ENCODE peak calls at places on chromosomes 11 and 22, in six cellular contexts. One of them, this sample, is unnamed.

GRCh38 chr11:48054994-48055291 is 74.6 kb downstream of the PTPRJ start:
- DNase-seq in epithelial cell of esophagus: no peak
- DNase-seq in OCI-LY7: no peak
- DNase-seq in cardiac muscle cell: no peak
- DNase-seq in pancreas: no peak
- DNase-seq in HFF-Myc: no peak
- DNase-seq in this sample: no peak

GRCh38 chr11:47160753-47161133 is 15.9 kb downstream of the ARFGAP2 start:
- DNase-seq in HFF-Myc: no peak
- DNase-seq in cardiac muscle cell: no peak
- DNase-seq in pancreas: no peak
- DNase-seq in epithelial cell of esophagus: no peak
- DNase-seq in OCI-LY7: no peak
- DNase-seq in this sample: no peak

GRCh38 chr11:47536925-47537324 is 16.0 kb downstream of the CELF1 start:
- DNase-seq in HFF-Myc: no peak
- DNase-seq in epithelial cell of esophagus: no peak
- DNase-seq in OCI-LY7: no peak
- DNase-seq in cardiac muscle cell: no peak
- DNase-seq in pancreas: no peak
- DNase-seq in this sample: no peak

GRCh38 chr11:98940913-98941312 is 79.8 kb upstream of the CNTN5 start:
- DNase-seq in OCI-LY7: no peak
- DNase-seq in pancreas: no peak
- DNase-seq in cardiac muscle cell: no peak
- DNase-seq in epithelial cell of esophagus: peak; percentile 78
- DNase-seq in HFF-Myc: no peak
- DNase-seq in this sample: no peak

GRCh38 chr11:95477981-95478380 is 247.0 kb upstream of the SESN3 start:
- DNase-seq in epithelial cell of esophagus: peak; percentile 58
- DNase-seq in cardiac muscle cell: no peak
- DNase-seq in OCI-LY7: no peak
- DNase-seq in HFF-Myc: no peak
- DNase-seq in pancreas: no peak
- DNase-seq in this sample: no peak

GRCh38 chr11:21511835-21512440 is 680.9 kb upstream of the ANO5 start:
- DNase-seq in OCI-LY7: peak; percentile 39
- DNase-seq in pancreas: peak; percentile 67
- DNase-seq in cardiac muscle cell: peak; percentile 44
- DNase-seq in HFF-Myc: no peak
- DNase-seq in epithelial cell of esophagus: peak; percentile 87
- DNase-seq in this sample: peak; percentile 72

GRCh38 chr11:9753031-9753430 is 89.2 kb downstream of the SWAP70 start:
- DNase-seq in pancreas: no peak
- DNase-seq in OCI-LY7: no peak
- DNase-seq in HFF-Myc: no peak
- DNase-seq in epithelial cell of esophagus: peak; percentile 74
- DNase-seq in cardiac muscle cell: peak; percentile 48
- DNase-seq in this sample: no peak

GRCh38 chr11:56885182-56885581 is 103.5 kb upstream of the OR5AK2 start:
- DNase-seq in pancreas: peak; percentile 44
- DNase-seq in cardiac muscle cell: no peak
- DNase-seq in OCI-LY7: no peak
- DNase-seq in epithelial cell of esophagus: peak; percentile 51
- DNase-seq in HFF-Myc: no peak
- DNase-seq in this sample: no peak

GRCh38 chr11:57303990-57304579 is 20.7 kb downstream of the TNKS1BP1 start:
- DNase-seq in OCI-LY7: no peak
- DNase-seq in pancreas: peak; percentile 37
- DNase-seq in cardiac muscle cell: peak; percentile 50
- DNase-seq in epithelial cell of esophagus: peak; percentile 92
- DNase-seq in HFF-Myc: no peak
- DNase-seq in this sample: no peak

GRCh38 chr22:37816543-37817180 is 6.5 kb upstream of the GALR3 start:
- DNase-seq in pancreas: no peak
- DNase-seq in HFF-Myc: no peak
- DNase-seq in epithelial cell of esophagus: no peak
- DNase-seq in OCI-LY7: no peak
- DNase-seq in cardiac muscle cell: no peak
- DNase-seq in this sample: no peak

GRCh38 chr11:16240687-16241086 is 115.7 kb downstream of the SOX6 start:
- DNase-seq in cardiac muscle cell: no peak
- DNase-seq in OCI-LY7: no peak
- DNase-seq in HFF-Myc: no peak
- DNase-seq in pancreas: no peak
- DNase-seq in epithelial cell of esophagus: no peak
- DNase-seq in this sample: no peak

GRCh38 chr11:46389450-46390330 is 1.9 kb downstream of the CHRM4 start:
- DNase-seq in OCI-LY7: peak; percentile 64
- DNase-seq in epithelial cell of esophagus: peak; percentile 72
- DNase-seq in pancreas: peak; percentile 74
- DNase-seq in HFF-Myc: no peak
- DNase-seq in cardiac muscle cell: peak; percentile 72
- DNase-seq in this sample: peak; percentile 53

GRCh38 chr11:68003846-68004550 is at the start of gene UNC93B1:
- DNase-seq in epithelial cell of esophagus: peak; percentile 81
- DNase-seq in OCI-LY7: peak; percentile 90
- DNase-seq in cardiac muscle cell: peak; percentile 86
- DNase-seq in pancreas: peak; percentile 91
- DNase-seq in HFF-Myc: no peak
- DNase-seq in this sample: peak; percentile 96

GRCh38 chr11:69449320-69450063 is 32.0 kb upstream of the LINC01488 start:
- DNase-seq in cardiac muscle cell: peak; percentile 68
- DNase-seq in HFF-Myc: peak; percentile 52
- DNase-seq in epithelial cell of esophagus: no peak
- DNase-seq in pancreas: no peak
- DNase-seq in OCI-LY7: no peak
- DNase-seq in this sample: no peak

GRCh38 chr22:30310881-30311771 is 15.6 kb downstream of the TBC1D10A start:
- DNase-seq in cardiac muscle cell: peak; percentile 75
- DNase-seq in OCI-LY7: no peak
- DNase-seq in pancreas: peak; percentile 84
- DNase-seq in HFF-Myc: no peak
- DNase-seq in epithelial cell of esophagus: no peak
- DNase-seq in this sample: no peak

GRCh38 chr22:25404556-25404922 is 159.9 kb upstream of the GRK3 start:
- DNase-seq in OCI-LY7: no peak
- DNase-seq in epithelial cell of esophagus: no peak
- DNase-seq in cardiac muscle cell: no peak
- DNase-seq in HFF-Myc: no peak
- DNase-seq in pancreas: peak; percentile 37
- DNase-seq in this sample: peak; percentile 10

GRCh38 chr11:128524172-128524571 is 63.2 kb downstream of the ETS1 start:
- DNase-seq in OCI-LY7: no peak
- DNase-seq in HFF-Myc: no peak
- DNase-seq in pancreas: no peak
- DNase-seq in cardiac muscle cell: peak; percentile 65
- DNase-seq in epithelial cell of esophagus: no peak
- DNase-seq in this sample: no peak

GRCh38 chr11:9280655-9281301 is 15.6 kb upstream of the DENND5A start:
- DNase-seq in cardiac muscle cell: peak; percentile 78
- DNase-seq in OCI-LY7: peak; percentile 43
- DNase-seq in pancreas: no peak
- DNase-seq in epithelial cell of esophagus: peak; percentile 50
- DNase-seq in HFF-Myc: no peak
- DNase-seq in this sample: peak; percentile 92

GRCh38 chr11:123549901-123550619 is 104.4 kb downstream of the SCN3B start:
- DNase-seq in HFF-Myc: no peak
- DNase-seq in cardiac muscle cell: no peak
- DNase-seq in OCI-LY7: no peak
- DNase-seq in epithelial cell of esophagus: peak; percentile 13
- DNase-seq in pancreas: no peak
- DNase-seq in this sample: no peak

DNA sequence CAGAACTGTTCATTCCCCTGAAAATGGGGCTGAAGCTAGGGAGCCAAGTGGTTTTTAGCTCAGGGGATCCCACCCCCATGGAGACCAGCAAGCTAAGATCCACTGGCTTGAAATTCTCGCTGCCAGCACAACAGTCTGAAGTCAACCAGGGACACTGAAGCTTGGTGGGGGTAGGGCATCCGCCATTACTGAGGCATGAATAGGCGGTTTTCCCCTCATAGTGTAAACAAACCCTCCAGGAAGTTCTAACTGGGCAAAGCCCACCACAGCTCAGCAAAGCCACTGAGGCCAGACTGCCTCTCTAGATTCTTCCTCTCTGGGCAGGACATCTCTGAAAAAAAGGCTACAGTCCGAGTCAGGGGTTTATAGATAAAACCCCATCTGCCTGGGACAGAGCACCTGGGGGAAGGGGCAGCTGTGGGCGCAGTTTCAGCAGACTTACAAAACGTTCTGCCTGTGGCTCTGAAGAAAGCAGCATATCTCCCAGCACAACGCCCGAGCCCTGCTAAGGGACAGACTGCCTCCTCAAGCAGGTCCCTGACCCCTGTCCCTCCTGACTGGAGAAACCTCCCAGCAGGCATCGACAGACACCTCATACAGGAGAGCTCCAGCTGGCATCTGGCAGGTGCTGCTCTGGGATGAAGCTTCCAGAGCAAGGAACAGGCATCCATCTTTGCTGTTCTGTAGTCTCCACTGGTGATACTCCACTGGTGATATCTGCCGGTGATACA is 32.7 kb downstream of the GAB4 start:
- DNase-seq in OCI-LY7: peak; percentile 64
- DNase-seq in cardiac muscle cell: no peak
- DNase-seq in epithelial cell of esophagus: no peak
- DNase-seq in HFF-Myc: no peak
- DNase-seq in pancreas: no peak
- DNase-seq in this sample: no peak
- H3K4me3 ChIP-seq in OCI-LY7: no peak overlapping the region
- H3K4me3 ChIP-seq in cardiac muscle cell: no peak overlapping the region
- H3K4me3 ChIP-seq in epithelial cell of esophagus: no peak overlapping the region
- H3K4me3 ChIP-seq in HFF-Myc: no peak overlapping the region
- H3K4me3 ChIP-seq in pancreas: no peak overlapping the region
- H3K4me3 ChIP-seq in this sample: no peak overlapping the region

GRCh38 chr11:130163346-130164220 is 4.0 kb downstream of the ST14 start:
- DNase-seq in cardiac muscle cell: no peak
- DNase-seq in pancreas: peak; percentile 70
- DNase-seq in HFF-Myc: no peak
- DNase-seq in epithelial cell of esophagus: no peak
- DNase-seq in OCI-LY7: peak; percentile 70
- DNase-seq in this sample: no peak

GRCh38 chr11:130165601-130166456 is 6.2 kb downstream of the ST14 start:
- DNase-seq in HFF-Myc: no peak
- DNase-seq in pancreas: no peak
- DNase-seq in epithelial cell of esophagus: peak; percentile 77
- DNase-seq in OCI-LY7: peak; percentile 84
- DNase-seq in cardiac muscle cell: no peak
- DNase-seq in this sample: no peak

GRCh38 chr11:130168105-130168504 is 8.5 kb downstream of the ST14 start:
- DNase-seq in OCI-LY7: peak; percentile 50
- DNase-seq in cardiac muscle cell: no peak
- DNase-seq in pancreas: no peak
- DNase-seq in HFF-Myc: no peak
- DNase-seq in epithelial cell of esophagus: peak; percentile 58
- DNase-seq in this sample: no peak

GRCh38 chr11:130164221-130164570 is 4.6 kb downstream of the ST14 start:
- DNase-seq in HFF-Myc: no peak
- DNase-seq in cardiac muscle cell: no peak
- DNase-seq in epithelial cell of esophagus: no peak
- DNase-seq in pancreas: no peak
- DNase-seq in OCI-LY7: no peak
- DNase-seq in this sample: no peak

GRCh38 chr11:130166457-130166784 is 6.8 kb downstream of the ST14 start:
- DNase-seq in cardiac muscle cell: peak; percentile 89
- DNase-seq in HFF-Myc: peak; percentile 74
- DNase-seq in OCI-LY7: peak; percentile 92
- DNase-seq in epithelial cell of esophagus: peak; percentile 98
- DNase-seq in pancreas: no peak
- DNase-seq in this sample: no peak
- H3K4me3 ChIP-seq in cardiac muscle cell: no peak overlapping the region
- H3K4me3 ChIP-seq in HFF-Myc: no peak overlapping the region
- H3K4me3 ChIP-seq in OCI-LY7: peak overlapping the region; percentile 57
- H3K4me3 ChIP-seq in epithelial cell of esophagus: no peak overlapping the region
- H3K4me3 ChIP-seq in pancreas: no peak overlapping the region
- H3K4me3 ChIP-seq in this sample: no peak overlapping the region

GRCh38 chr11:64339319-64339718 is 685 bp upstream of the CCDC88B start:
- DNase-seq in OCI-LY7: no peak
- DNase-seq in cardiac muscle cell: no peak
- DNase-seq in epithelial cell of esophagus: peak; percentile 29
- DNase-seq in pancreas: no peak
- DNase-seq in HFF-Myc: no peak
- DNase-seq in this sample: no peak

GRCh38 chr11:64341851-64342791 is 2.1 kb downstream of the CCDC88B start:
- DNase-seq in HFF-Myc: peak; percentile 27
- DNase-seq in pancreas: peak; percentile 97
- DNase-seq in epithelial cell of esophagus: peak; percentile 96
- DNase-seq in OCI-LY7: peak; percentile 91
- DNase-seq in cardiac muscle cell: peak; percentile 93
- DNase-seq in this sample: peak; percentile 91

GRCh38 chr11:64339754-64340408 is at the start of gene CCDC88B:
- DNase-seq in cardiac muscle cell: no peak
- DNase-seq in HFF-Myc: no peak
- DNase-seq in epithelial cell of esophagus: no peak
- DNase-seq in pancreas: no peak
- DNase-seq in OCI-LY7: peak; percentile 92
- DNase-seq in this sample: peak; percentile 84

GRCh38 chr11:64341429-64341828 is 1.4 kb downstream of the CCDC88B start:
- DNase-seq in HFF-Myc: no peak
- DNase-seq in OCI-LY7: no peak
- DNase-seq in cardiac muscle cell: no peak
- DNase-seq in pancreas: no peak
- DNase-seq in epithelial cell of esophagus: no peak
- DNase-seq in this sample: no peak

GRCh38 chr11:64340671-64341335 is 799 bp downstream of the CCDC88B start:
- DNase-seq in HFF-Myc: no peak
- DNase-seq in OCI-LY7: peak; percentile 78
- DNase-seq in cardiac muscle cell: no peak
- DNase-seq in epithelial cell of esophagus: no peak
- DNase-seq in pancreas: no peak
- DNase-seq in this sample: peak; percentile 37
- H3K4me3 ChIP-seq in HFF-Myc: no peak overlapping the region
- H3K4me3 ChIP-seq in OCI-LY7: peak overlapping the region; percentile 74
- H3K4me3 ChIP-seq in cardiac muscle cell: no peak overlapping the region
- H3K4me3 ChIP-seq in epithelial cell of esophagus: no peak overlapping the region
- H3K4me3 ChIP-seq in pancreas: no peak overlapping the region
- H3K4me3 ChIP-seq in this sample: peak overlapping the region; percentile 85

DNA sequence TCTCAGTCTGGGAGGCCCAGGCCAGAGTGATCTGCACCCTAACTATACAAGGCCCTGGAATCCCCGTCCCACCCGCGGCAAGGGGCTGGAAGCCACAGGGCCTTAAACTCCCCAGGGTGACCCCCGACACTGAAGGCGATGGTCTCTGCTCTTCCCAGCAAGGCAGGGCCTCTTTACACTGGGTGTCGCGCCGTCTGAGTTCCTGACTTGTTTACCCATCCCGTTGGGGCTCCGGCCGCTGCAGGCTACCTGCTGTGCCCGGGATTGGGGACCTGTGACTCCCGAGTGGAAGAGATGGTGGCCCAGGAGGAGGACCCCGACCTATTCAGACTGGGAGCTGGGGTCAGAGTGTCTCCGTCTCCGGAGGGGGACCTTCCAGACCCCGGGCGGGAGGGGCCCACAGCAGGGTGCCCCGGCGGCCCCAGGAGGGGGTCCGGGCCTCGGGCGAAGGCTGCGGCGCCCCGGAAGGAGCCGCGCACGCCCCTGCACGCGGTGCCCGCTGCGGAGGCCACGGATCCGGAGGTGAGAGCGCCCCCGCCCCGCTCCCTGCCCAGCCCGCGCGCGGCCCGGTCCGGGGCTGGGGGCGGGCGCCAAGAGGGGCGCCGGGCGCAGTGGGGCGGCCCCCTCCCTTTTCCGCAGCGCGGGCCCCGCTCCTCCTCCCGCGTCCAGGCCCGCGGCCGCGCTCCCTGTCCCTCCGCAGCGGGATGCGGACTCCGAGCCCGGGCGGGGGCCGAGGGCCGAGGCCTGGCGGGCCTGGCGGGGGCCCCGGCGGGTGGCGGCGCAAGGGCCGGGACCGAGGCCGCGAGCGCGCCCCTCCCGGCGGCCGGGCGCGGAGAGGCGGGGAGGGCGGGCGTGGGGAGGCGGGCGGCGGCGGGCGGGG is 534 bp upstream of the MPPED1 start:
- DNase-seq in OCI-LY7: no peak
- DNase-seq in HFF-Myc: no peak
- DNase-seq in cardiac muscle cell: no peak
- DNase-seq in pancreas: no peak
- DNase-seq in epithelial cell of esophagus: no peak
- DNase-seq in this sample: no peak
- H3K4me3 ChIP-seq in OCI-LY7: no peak overlapping the region
- H3K4me3 ChIP-seq in HFF-Myc: no peak overlapping the region
- H3K4me3 ChIP-seq in cardiac muscle cell: no peak overlapping the region
- H3K4me3 ChIP-seq in pancreas: no peak overlapping the region
- H3K4me3 ChIP-seq in epithelial cell of esophagus: no peak overlapping the region
- H3K4me3 ChIP-seq in this sample: no peak overlapping the region

This sample was measured in MM.1S.